ENCODE peak calls at places on chromosome 17, in four cellular contexts. Q is fibroblast of pulmonary artery, L is uterus, K is HL-60. R is an unnamed sample.

GRCh38 chr17:43827596-43827995 is 5.3 kb downstream of the MPP3 start:
- DNase-seq in Q (no peak), L (no peak), K (no peak), R (no peak)

GRCh38 chr17:61426482-61427304 is 25.5 kb upstream of the TBX4 start:
- DNase-seq in Q (no peak), L (no peak), K (no peak), R (no peak)

GRCh38 chr17:56786989-56787482 is 46.7 kb downstream of the C17orf67 start:
- DNase-seq in Q (peak; percentile 88), L (peak; percentile 18), K (peak; percentile 93), R (peak; percentile 22)

GRCh38 chr17:78953356-78954350 is 26.1 kb downstream of the LGALS3BP start:
- DNase-seq in Q (no peak), L (no peak), K (no peak), R (no peak)

GRCh38 chr17:4142107-4142900 is 526 bp downstream of the ZZEF1 start:
- DNase-seq in Q (peak; percentile 19), L (peak; percentile 23), K (no peak), R (peak; percentile 81)

GRCh38 chr17:38879878-38880727 is 10.2 kb downstream of the LASP1 start:
- DNase-seq in Q (peak; percentile 82), L (peak; percentile 54), K (peak; percentile 53), R (no peak)

GRCh38 chr17:51029568-51030463 is 90.9 kb downstream of the SPAG9 start:
- DNase-seq in Q (peak; percentile 37), L (no peak), K (no peak), R (no peak)

GRCh38 chr17:2792541-2793169 is 3.6 kb upstream of the RAP1GAP2 start:
- DNase-seq in Q (no peak), L (no peak), K (no peak), R (no peak)

GRCh38 chr17:75516619-75517276 is 420 bp downstream of the TSEN54 start:
- DNase-seq in Q (no peak), L (peak; percentile 36), K (peak; percentile 29), R (no peak)

GRCh38 chr17:39729280-39729851 is 966 bp downstream of the MIEN1 start:
- DNase-seq in Q (no peak), L (no peak), K (no peak), R (no peak)

GRCh38 chr17:50346313-50347086 is 574 bp downstream of the XYLT2 start:
- DNase-seq in Q (no peak), L (peak; percentile 46), K (peak; percentile 29), R (no peak)

GRCh38 chr17:30267625-30268024 is 24.1 kb downstream of the BLMH start:
- DNase-seq in Q (peak; percentile 59), L (no peak), K (no peak), R (no peak)

GRCh38 chr17:45992904-45993303 is 6.1 kb upstream of the STH start:
- DNase-seq in Q (no peak), L (no peak), K (no peak), R (no peak)

GRCh38 chr17:53896047-53896446 is 73.3 kb downstream of the KIF2B start:
- DNase-seq in Q (no peak), L (no peak), K (peak; percentile 9), R (no peak)

GRCh38 chr17:77358801-77359716 is 218.3 kb downstream of the SEC14L1 start:
- DNase-seq in Q (no peak), L (no peak), K (no peak), R (peak; percentile 47)

GRCh38 chr17:1967092-1967662 is 58.0 kb downstream of the RTN4RL1 start:
- DNase-seq in Q (no peak), L (no peak), K (no peak), R (no peak)

GRCh38 chr17:38532451-38532850 is 73.3 kb downstream of the SRCIN1 start:
- DNase-seq in Q (no peak), L (no peak), K (no peak), R (no peak)

GRCh38 chr17:76273923-76274558 is 8.9 kb downstream of the UBALD2 start:
- DNase-seq in Q (no peak), L (no peak), K (no peak), R (no peak)

GRCh38 chr17:50263293-50264262 is 10.7 kb upstream of the TMEM92 start:
- DNase-seq in Q (no peak), L (peak; percentile 30), K (no peak), R (no peak)

GRCh38 chr17:44084131-44084538 is 13.6 kb downstream of the G6PC3 start:
- DNase-seq in Q (no peak), L (no peak), K (peak; percentile 21), R (no peak)

GRCh38 chr17:31251618-31252328 is 45.3 kb downstream of the OMG start:
- DNase-seq in Q (no peak), L (no peak), K (no peak), R (no peak)

GRCh38 chr17:19301274-19301946 is 61.1 kb downstream of the B9D1 start:
- DNase-seq in Q (no peak), L (no peak), K (no peak), R (no peak)

GRCh38 chr17:75876190-75876937 is 2.0 kb downstream of the TRIM47 start:
- DNase-seq in Q (no peak), L (peak; percentile 51), K (no peak), R (no peak)

GRCh38 chr17:80453980-80454556 is 22.3 kb downstream of the NPTX1 start:
- DNase-seq in Q (no peak), L (no peak), K (no peak), R (no peak)

GRCh38 chr17:43906951-43907424 is 348 bp downstream of the MPP2 start:
- DNase-seq in Q (no peak), L (peak; percentile 28), K (no peak), R (no peak)

GRCh38 chr17:78122221-78122990 is 6.1 kb downstream of the TMC6 start:
- DNase-seq in Q (no peak), L (no peak), K (no peak), R (no peak)

GRCh38 chr17:29390856-29391631 is 881 bp downstream of the TAOK1 start:
- DNase-seq in Q (peak; percentile 49), L (peak; percentile 22), K (peak; percentile 73), R (no peak)

GRCh38 chr17:40905370-40905769 is 20.3 kb upstream of the KRT20 start:
- DNase-seq in Q (no peak), L (no peak), K (no peak), R (no peak)
- TF ChIP-seq CTCF in Q (no peak), L (no peak), K (no peak), R (no peak)

GRCh38 chr17:72974605-72975232 is 117.8 kb downstream of the SLC39A11 start:
- DNase-seq in Q (no peak), L (no peak), K (no peak), R (no peak)

GRCh38 chr17:72977768-72978417 is 114.6 kb downstream of the SLC39A11 start:
- DNase-seq in Q (no peak), L (no peak), K (peak; percentile 30), R (no peak)

GRCh38 chr17:72975509-72975908 is 117.0 kb downstream of the SLC39A11 start:
- DNase-seq in Q (no peak), L (no peak), K (no peak), R (no peak)

GRCh38 chr17:72978593-72979218 is 113.8 kb downstream of the SLC39A11 start:
- DNase-seq in Q (no peak), L (no peak), K (no peak), R (no peak)

GRCh38 chr17:72976971-72977767 is 115.3 kb downstream of the SLC39A11 start:
- DNase-seq in Q (peak; percentile 94), L (peak; percentile 23), K (no peak), R (no peak)
- H3K4me3 ChIP-seq in Q (peak overlapping the region; percentile 22), L (no peak overlapping the region), K (no peak overlapping the region), R (peak overlapping the region; percentile 35)

GRCh38 chr17:68598545-68598961 is 2.6 kb downstream of the FAM20A start:
- DNase-seq in Q (no peak), L (no peak), K (no peak), R (no peak)
- TF ChIP-seq CTCF in Q (no peak), L (no peak), K (no peak), R (no peak)

GRCh38 chr17:5758651-5759050 is 174.3 kb upstream of the NLRP1 start:
- DNase-seq in Q (peak; percentile 63), L (no peak), K (no peak), R (no peak)

GRCh38 chr17:5759501-5759925 is 175.2 kb upstream of the NLRP1 start:
- DNase-seq in Q (peak; percentile 90), L (no peak), K (no peak), R (no peak)

GRCh38 chr17:5763595-5763994 is 179.3 kb upstream of the NLRP1 start:
- DNase-seq in Q (no peak), L (no peak), K (no peak), R (no peak)

GRCh38 chr17:5757306-5757907 is 173.1 kb upstream of the NLRP1 start:
- DNase-seq in Q (no peak), L (no peak), K (no peak), R (no peak)

DNA sequence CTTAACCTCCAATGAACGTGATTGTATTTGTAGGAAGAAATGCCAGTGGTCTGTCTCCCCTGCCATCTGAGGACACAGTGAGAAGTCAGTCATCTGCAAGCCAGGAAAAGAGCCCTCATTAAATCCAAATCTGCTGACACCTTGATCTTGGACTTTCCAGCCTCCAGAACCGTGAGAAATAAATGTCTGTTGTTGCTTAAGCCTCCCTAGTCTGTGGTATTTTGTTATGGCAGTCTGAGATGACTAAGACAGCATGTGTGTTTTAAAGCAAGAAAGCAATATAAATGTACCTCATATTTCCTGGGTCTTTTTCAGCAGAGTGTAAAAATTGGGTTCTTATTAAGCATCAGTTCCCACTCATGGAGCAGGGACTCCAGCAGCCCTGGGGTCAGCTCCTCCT is 177.9 kb upstream of the NLRP1 start:
- DNase-seq in Q (peak; percentile 16), L (no peak), K (no peak), R (no peak)
- H3K4me3 ChIP-seq in Q (no peak overlapping the region), L (no peak overlapping the region), K (no peak overlapping the region), R (no peak overlapping the region)

GRCh38 chr17:17702821-17703607 is 21.8 kb downstream of the RAI1 start:
- DNase-seq in Q (no peak), L (no peak), K (no peak), R (no peak)
- TF ChIP-seq CTCF in Q (no peak), L (peak; percentile 21), K (no peak), R (no peak)

GRCh38 chr17:68601565-68602266 is 549 bp upstream of the FAM20A start:
- DNase-seq in Q (no peak), L (no peak), K (no peak), R (no peak)
- H3K4me3 ChIP-seq in Q (no peak overlapping the region), L (peak overlapping the region; percentile 68), K (no peak overlapping the region), R (peak overlapping the region; percentile 82)

DNA sequence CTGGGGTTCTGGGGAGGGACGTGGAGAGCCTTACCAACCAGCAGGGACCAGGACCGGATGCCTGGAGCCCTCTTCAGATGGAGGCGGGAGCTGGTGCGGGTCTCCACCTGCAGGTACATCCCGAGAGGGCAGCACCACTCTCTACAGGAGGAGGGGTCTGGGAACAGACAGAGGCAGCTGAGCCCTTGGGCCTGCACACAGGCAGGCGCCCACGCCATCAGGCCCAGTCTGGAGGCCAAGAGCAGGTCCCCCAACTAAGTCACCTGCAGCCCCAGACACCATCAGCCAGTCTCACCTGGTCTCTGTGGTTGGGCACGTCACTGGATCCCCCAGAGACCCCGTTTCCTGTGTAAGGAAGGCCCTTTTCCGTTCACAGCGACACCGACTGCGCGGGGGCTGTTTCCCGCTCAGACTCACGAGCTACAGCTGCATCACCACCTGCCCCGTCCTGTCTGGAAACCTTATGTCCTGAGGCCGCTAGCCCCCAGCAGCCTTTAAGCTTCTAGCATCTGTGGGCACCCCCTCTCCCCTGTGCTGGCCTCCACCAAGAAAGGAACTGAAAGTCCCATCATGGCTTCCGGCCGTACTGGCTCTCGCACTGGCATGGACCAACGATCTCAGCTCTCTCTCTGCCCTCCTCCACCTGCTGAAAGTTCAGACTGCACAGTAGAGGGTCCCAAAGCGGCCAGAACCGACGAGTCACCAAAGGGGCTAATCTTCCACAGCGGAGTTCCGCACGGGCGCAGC is 1.2 kb downstream of the CYBC1 start:
- DNase-seq in Q (no peak), L (no peak), K (peak; percentile 29), R (no peak)
- TF ChIP-seq CTCF in Q (no peak), L (no peak), K (no peak), R (no peak)